ENCODE peak calls at places on chromosomes 2 and 18, in nine cellular contexts. T is GM23338, I is HCT116, Y is HepG2, V is GM12878, U is A549, X is SK-N-SH, O is K562, Q is Panc1. S is an unnamed sample.

GRCh38 chr2:191401287-191401686 is 156.1 kb downstream of the MYO1B start:
- DNase-seq in O (no peak), I (no peak), U (no peak), Y (peak; percentile 29), X (no peak), T (peak; percentile 65), Q (no peak), V (no peak), S (no peak)

GRCh38 chr18:72114801-72115594 is 429.1 kb downstream of the CBLN2 start:
- DNase-seq in O (no peak), T (no peak), V (no peak), Q (no peak), X (no peak), I (no peak), Y (no peak), U (no peak), S (no peak)

GRCh38 chr2:158931577-158931976 is 36.9 kb upstream of the TANC1 start:
- DNase-seq in Q (no peak), X (no peak), U (no peak), I (no peak), V (no peak), O (no peak), T (no peak), Y (no peak), S (no peak)

GRCh38 chr2:190415251-190415650 is 7.1 kb downstream of the MFSD6 start:
- DNase-seq in Y (no peak), Q (no peak), V (no peak), U (no peak), X (no peak), O (no peak), I (no peak), T (no peak), S (no peak)

GRCh38 chr2:190959911-190960788 is 53.8 kb downstream of the STAT1 start:
- DNase-seq in T (no peak), Q (no peak), O (no peak), V (no peak), U (no peak), X (no peak), I (no peak), Y (no peak), S (no peak)

GRCh38 chr2:233270366-233270765 is 18.9 kb downstream of the ATG16L1 start:
- DNase-seq in X (no peak), I (no peak), O (no peak), V (no peak), Q (no peak), U (no peak), T (no peak), Y (no peak), S (no peak)

GRCh38 chr18:49061906-49062831 is 111.4 kb upstream of the SMAD7 start:
- DNase-seq in X (peak; percentile 65), T (no peak), O (peak; percentile 23), Y (no peak), Q (no peak), V (no peak), U (no peak), I (no peak), S (no peak)

GRCh38 chr2:37866535-37866934 is 58.6 kb upstream of the RMDN2 start:
- DNase-seq in V (no peak), O (no peak), I (no peak), Q (no peak), X (no peak), U (no peak), Y (no peak), T (no peak), S (no peak)

GRCh38 chr2:231667497-231667896 is 40.8 kb upstream of the PTMA start:
- DNase-seq in Q (no peak), X (no peak), U (no peak), I (no peak), Y (no peak), V (no peak), O (no peak), T (no peak), S (no peak)

GRCh38 chr2:113818382-113818951 is 62.0 kb upstream of the SLC35F5 start:
- DNase-seq in Y (peak; percentile 77), O (peak; percentile 31), T (peak; percentile 61), I (peak; percentile 83), U (peak; percentile 60), Q (peak; percentile 47), X (peak; percentile 12), V (no peak), S (no peak)

GRCh38 chr2:177314722-177315264 is 50.3 kb upstream of the NFE2L2 start:
- DNase-seq in I (no peak), Q (no peak), U (no peak), T (peak; percentile 39), X (no peak), V (no peak), O (no peak), Y (no peak), S (no peak)

GRCh38 chr2:19643117-19643518 is 258.7 kb downstream of the TTC32 start:
- DNase-seq in T (no peak), X (no peak), V (peak; percentile 13), Q (no peak), I (no peak), O (no peak), Y (no peak), U (no peak), S (no peak)

GRCh38 chr2:103166406-103167324 is 404.8 kb downstream of the TMEM182 start:
- DNase-seq in X (no peak), T (no peak), V (no peak), U (no peak), I (no peak), Y (peak; percentile 33), Q (no peak), O (no peak), S (no peak)

GRCh38 chr18:58687871-58688308 is 16.6 kb downstream of the MALT1 start:
- DNase-seq in U (no peak), Q (no peak), O (no peak), I (no peak), V (peak; percentile 73), T (no peak), Y (no peak), X (no peak), S (no peak)

GRCh38 chr2:182186132-182186735 is 200.6 kb downstream of the PPP1R1C start:
- DNase-seq in Y (peak; percentile 31), O (peak; percentile 13), I (peak; percentile 27), T (peak; percentile 64), X (peak; percentile 8), V (no peak), Q (peak; percentile 17), U (peak; percentile 16), S (no peak)

GRCh38 chr18:34704823-34705222 is 5.3 kb upstream of the DTNA start:
- DNase-seq in V (no peak), I (no peak), O (no peak), Y (no peak), T (no peak), Q (no peak), U (no peak), X (no peak), S (no peak)

GRCh38 chr18:34707670-34708069 is 2.4 kb upstream of the DTNA start:
- DNase-seq in V (no peak), X (no peak), Y (no peak), Q (peak; percentile 67), O (no peak), I (peak; percentile 70), U (peak; percentile 6), T (peak; percentile 33), S (no peak)

GRCh38 chr18:34709104-34709503 is 994 bp upstream of the DTNA start:
- DNase-seq in U (no peak), T (no peak), X (no peak), O (no peak), V (no peak), Y (peak; percentile 10), I (no peak), Q (no peak), S (peak; percentile 77)

GRCh38 chr18:34709631-34710429 is at the start of gene DTNA:
- DNase-seq in V (no peak), I (no peak), U (no peak), Q (no peak), T (peak; percentile 65), X (peak; percentile 18), O (no peak), Y (no peak), S (peak; percentile 29)

GRCh38 chr18:34710430-34711386 is 610 bp downstream of the DTNA start:
- DNase-seq in I (no peak), T (no peak), Q (no peak), O (no peak), X (peak; percentile 20), Y (no peak), U (no peak), V (no peak), S (no peak)
- TF ChIP-seq REST in I (no peak), T (no peak), Q (no peak), O (no peak), X (no peak), Y (no peak), U (no peak), V (no peak), S (no peak)

DNA sequence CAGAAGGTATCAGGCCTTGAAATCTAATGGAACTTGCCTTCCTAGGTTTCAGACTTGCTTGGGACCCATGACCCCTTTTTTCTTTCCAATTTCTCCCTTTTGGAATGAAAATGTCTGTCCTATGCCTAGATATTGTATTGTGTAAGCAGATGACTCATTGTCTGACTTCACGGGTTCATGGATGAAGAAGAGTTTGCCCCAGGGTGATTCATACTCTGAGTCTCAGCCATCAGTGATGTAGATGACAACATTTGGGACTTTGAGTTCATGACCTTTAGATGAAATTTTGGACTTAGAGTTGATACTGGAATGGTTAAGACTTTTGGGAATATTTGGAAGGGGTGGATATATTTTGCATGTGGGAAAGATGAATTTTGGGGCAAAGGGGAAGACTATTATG is 11.2 kb upstream of the SCYGR5 start:
- DNase-seq in X (no peak), U (peak; percentile 96), T (no peak), Q (peak; percentile 32), I (peak; percentile 19), V (no peak), Y (peak; percentile 87), O (peak; percentile 6), S (peak; percentile 30)
- TF ChIP-seq REST in X (no peak), U (no peak), T (no peak), Q (no peak), I (no peak), V (no peak), Y (no peak), O (no peak), S (no peak)

DNA sequence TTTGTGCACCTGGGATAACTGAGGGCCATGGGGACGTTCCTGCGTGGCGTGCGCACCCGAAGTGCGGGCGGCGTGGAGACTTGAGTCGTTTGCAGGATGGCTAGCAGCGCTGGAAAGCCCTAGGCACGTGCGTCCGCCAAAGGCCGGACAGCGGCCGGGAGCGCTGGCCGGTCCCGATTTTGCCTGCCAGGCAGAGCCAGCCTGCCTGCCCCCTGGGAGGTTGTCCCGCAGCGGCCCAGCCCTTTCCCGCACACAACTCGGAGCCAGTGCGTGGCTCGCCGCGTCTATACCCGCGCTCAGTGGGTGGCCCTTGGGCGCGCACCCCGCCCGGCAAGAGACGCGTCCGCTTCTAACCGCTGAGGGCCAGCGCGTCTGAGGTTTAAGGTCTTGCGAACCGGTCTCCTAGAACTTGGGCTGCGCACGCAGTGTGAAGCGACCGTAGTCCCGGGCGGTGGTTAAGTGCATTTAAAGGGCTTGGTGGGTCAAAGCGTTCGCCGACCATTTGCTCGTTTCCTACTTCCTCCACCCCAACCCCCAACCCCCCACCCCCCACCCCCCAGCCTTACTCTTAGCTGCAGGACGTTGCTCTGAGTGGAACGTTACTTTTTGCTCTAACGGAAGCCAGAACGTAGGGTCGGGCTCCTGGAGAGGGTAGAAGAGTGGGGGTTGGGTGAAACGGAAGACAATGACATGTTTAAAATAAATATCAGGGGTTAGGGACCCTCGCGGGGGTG is 627 bp downstream of the CDCA7 start:
- DNase-seq in O (peak; percentile 69), U (peak; percentile 49), Q (no peak), V (no peak), X (peak; percentile 79), Y (peak; percentile 18), I (peak; percentile 28), T (peak; percentile 85), S (peak; percentile 61)
- TF ChIP-seq REST in O (no peak), U (no peak), Q (no peak), V (no peak), X (no peak), Y (no peak), I (no peak), T (no peak), S (no peak)

GRCh38 chr2:215430528-215431187 is 5.2 kb downstream of the FN1 start:
- DNase-seq in O (no peak), U (no peak), V (no peak), Y (no peak), Q (no peak), T (no peak), I (no peak), X (no peak), S (no peak)
- TF ChIP-seq REST in O (no peak), U (no peak), V (no peak), Y (no peak), Q (no peak), T (no peak), I (no peak), X (no peak), S (no peak)